ENCODE peak calls at places on chromosome 17, in eight cellular contexts. Q is endothelial cell of umbilical vein, H is H1, P is stomach, Z is vagina, N is prostate gland, T is spleen, C is esophagus muscularis mucosa. X is an unnamed sample.

GRCh38 chr17:20009302-20010098 is at the start of gene SPECC1:
- DNase-seq in C (no peak), Z (no peak), N (peak; percentile 63), H (peak; percentile 65), P (peak; percentile 89), T (peak; percentile 97), Q (peak; percentile 71), X (peak; percentile 72)

GRCh38 chr17:2689411-2690164 is 22.0 kb downstream of the CLUH start:
- DNase-seq in N (no peak), P (no peak), T (peak; percentile 77), Q (no peak), H (no peak), Z (peak; percentile 64), C (peak; percentile 88), X (peak; percentile 15)

GRCh38 chr17:15287533-15288267 is 22.6 kb upstream of the PMP22 start:
- DNase-seq in Q (no peak), C (no peak), H (no peak), P (no peak), Z (no peak), T (no peak), N (no peak), X (no peak)

GRCh38 chr17:76537288-76537577 is 276 bp downstream of the CYGB start:
- DNase-seq in Z (no peak), H (no peak), C (no peak), N (no peak), P (peak; percentile 52), T (peak; percentile 73), Q (no peak), X (no peak)

GRCh38 chr17:57461082-57461481 is 204.8 kb downstream of the MSI2 start:
- DNase-seq in H (no peak), N (no peak), T (no peak), P (no peak), C (no peak), Q (no peak), Z (no peak), X (no peak)

GRCh38 chr17:48527742-48528028 is 3.1 kb downstream of the HOXB1 start:
- DNase-seq in T (no peak), H (no peak), P (no peak), Q (no peak), Z (no peak), N (no peak), C (no peak), X (no peak)

GRCh38 chr17:66737524-66737923 is 97.4 kb upstream of the CACNG5 start:
- DNase-seq in Z (no peak), C (no peak), P (no peak), H (peak; percentile 19), N (no peak), Q (peak; percentile 33), T (no peak), X (no peak)

GRCh38 chr17:45782889-45783592 is 1.1 kb upstream of the CRHR1 start:
- DNase-seq in C (no peak), P (no peak), T (no peak), Z (no peak), N (no peak), Q (peak; percentile 11), H (no peak), X (no peak)

GRCh38 chr17:75571197-75571884 is 16.3 kb upstream of the MYO15B start:
- DNase-seq in C (no peak), T (peak; percentile 92), Q (peak; percentile 21), H (no peak), Z (no peak), P (peak; percentile 48), N (no peak), X (no peak)

GRCh38 chr17:50767030-50767429 is 288 bp downstream of the ANKRD40CL start:
- DNase-seq in P (no peak), Z (no peak), T (peak; percentile 39), H (no peak), C (peak; percentile 72), Q (no peak), N (no peak), X (no peak)

DNA sequence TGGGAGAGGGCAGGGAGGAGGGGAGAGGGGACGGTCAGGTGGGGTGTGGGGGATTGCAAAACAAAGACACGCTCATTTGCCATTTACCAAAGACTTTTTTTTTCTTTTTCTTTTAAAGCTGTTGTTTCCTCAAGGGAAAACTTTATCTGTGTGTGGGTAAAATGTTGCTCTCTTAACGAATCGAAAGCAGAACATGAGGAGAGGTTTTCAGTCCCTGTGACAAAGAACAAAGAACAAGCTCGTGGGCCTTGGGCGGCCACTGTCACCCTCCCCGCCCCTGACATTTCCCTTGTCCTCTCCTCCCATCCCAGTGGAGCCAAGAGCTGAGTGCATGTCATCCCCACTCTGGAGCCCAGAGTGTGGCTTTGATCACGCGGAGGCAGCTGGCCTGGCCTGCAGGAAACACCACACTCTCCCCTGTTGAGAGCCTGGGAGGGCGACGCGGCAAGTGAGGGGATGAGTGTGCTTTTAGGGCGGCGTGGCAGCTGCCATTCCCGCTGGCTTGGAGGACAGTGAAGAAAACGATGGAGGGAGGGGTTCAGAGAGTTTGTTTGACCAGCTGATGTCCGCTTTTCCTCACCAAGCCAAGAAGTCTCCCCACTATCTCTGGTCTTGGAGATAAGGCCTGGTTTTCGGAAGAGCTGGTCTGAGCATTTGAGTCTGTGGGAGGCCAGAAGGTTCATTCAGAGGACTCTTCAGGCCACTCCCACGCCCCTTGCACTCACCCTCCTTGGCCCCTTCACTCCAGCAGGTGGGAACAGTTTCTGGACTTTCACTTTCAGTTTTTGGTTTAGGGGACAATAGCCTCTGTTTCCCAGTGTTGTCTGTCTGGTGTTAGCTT is 11.4 kb downstream of the CCR7 start:
- DNase-seq in N (no peak), P (peak; percentile 25), C (peak; percentile 91), H (no peak), T (peak; percentile 85), Q (no peak), Z (no peak), X (peak; percentile 78)
- TF ChIP-seq POLR2AphosphoS5 in N (no peak), P (no peak), C (peak; percentile 40), H (no peak), T (peak; percentile 83), Q (no peak), Z (no peak), X (peak; percentile 81)

DNA sequence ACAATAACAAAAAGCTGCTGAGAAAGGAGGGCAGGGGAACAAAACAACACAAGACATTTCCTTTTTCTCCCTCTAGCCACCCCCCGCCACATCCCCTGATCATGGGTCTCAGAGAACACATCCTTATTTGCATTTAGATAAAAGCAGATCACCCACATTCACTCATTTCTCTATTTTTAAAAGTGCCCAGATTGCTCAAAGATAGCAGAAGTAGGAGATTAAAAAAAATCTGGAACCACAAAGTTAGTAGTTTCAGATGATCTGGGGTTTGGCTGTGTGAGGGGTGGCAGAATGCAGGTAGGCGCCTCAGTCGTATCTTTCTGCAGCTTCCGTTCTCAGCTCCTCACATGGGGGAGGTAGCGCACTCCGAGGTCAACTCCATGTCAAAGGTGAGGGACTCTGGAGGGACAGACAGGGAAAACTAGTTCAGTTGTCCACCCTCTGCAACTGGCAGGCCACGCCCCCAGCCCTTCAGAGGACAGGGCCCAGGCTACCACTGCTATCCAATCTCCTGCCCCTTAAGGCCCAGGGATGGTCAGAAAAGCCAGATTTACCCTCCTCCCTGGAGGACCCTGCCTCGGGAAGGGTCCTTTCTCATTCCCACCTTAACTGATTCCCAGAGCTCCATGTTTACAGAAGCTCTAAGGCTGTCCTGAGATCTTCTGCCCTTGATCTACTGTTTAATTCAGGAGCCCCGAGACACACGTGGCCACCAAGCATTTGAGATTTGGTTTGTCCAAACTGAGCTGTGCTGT is 27.3 kb downstream of the STAT5A start:
- DNase-seq in H (no peak), C (no peak), Z (no peak), Q (no peak), N (no peak), T (peak; percentile 83), P (no peak), X (no peak)
- TF ChIP-seq POLR2A in H (no peak), C (no peak), Z (no peak), Q (no peak), N (no peak), T (no peak), P (no peak), X (no peak)

GRCh38 chr17:78122221-78122990 is 6.1 kb downstream of the TMC6 start:
- DNase-seq in N (no peak), T (peak; percentile 78), H (no peak), Z (no peak), C (no peak), P (no peak), Q (no peak), X (no peak)
- H3K4me1 ChIP-seq in N (peaks cover 14% of the 10 kb centered on the region), T (peaks cover 92% of the 10 kb centered on the region), H (peaks cover 12% of the 10 kb centered on the region), Z (peaks cover 41% of the 10 kb centered on the region), C (peaks cover 39% of the 10 kb centered on the region), P (peaks cover 25% of the 10 kb centered on the region), Q (peaks cover 4% of the 10 kb centered on the region), X (no peaks in the 10 kb centered on the region)

GRCh38 chr17:9886141-9886930 is 18.7 kb downstream of the RCVRN start:
- DNase-seq in H (no peak), P (no peak), Z (no peak), T (no peak), N (no peak), C (no peak), Q (no peak), X (no peak)
- TF ChIP-seq POLR2AphosphoS5 in H (no peak), P (no peak), Z (no peak), T (no peak), N (no peak), C (no peak), Q (no peak), X (no peak)